ENCODE peak calls at places on chromosomes 7 and 10, in four cellular contexts. One of them, this sample, is unnamed.

GRCh38 chr7:19560111-19560883 is 148.5 kb downstream of the POLR1F start:
- DNase-seq in T-helper 1 cell: no peak
- DNase-seq in body of pancreas: no peak
- DNase-seq in mesendoderm: peak; percentile 12
- DNase-seq in this sample: no peak

GRCh38 chr7:2701832-2702593 is 14.0 kb downstream of the AMZ1 start:
- DNase-seq in T-helper 1 cell: no peak
- DNase-seq in mesendoderm: no peak
- DNase-seq in body of pancreas: peak; percentile 29
- DNase-seq in this sample: no peak

GRCh38 chr10:72692897-72693598 is 1.1 kb downstream of the MCU start:
- DNase-seq in body of pancreas: no peak
- DNase-seq in T-helper 1 cell: no peak
- DNase-seq in mesendoderm: peak; percentile 34
- DNase-seq in this sample: no peak

GRCh38 chr7:50783801-50784507 is 1.3 kb upstream of the GRB10 start:
- DNase-seq in T-helper 1 cell: no peak
- DNase-seq in mesendoderm: no peak
- DNase-seq in body of pancreas: no peak
- DNase-seq in this sample: no peak

GRCh38 chr7:1698951-1699350 is 28.9 kb downstream of the ELFN1 start:
- DNase-seq in body of pancreas: no peak
- DNase-seq in T-helper 1 cell: no peak
- DNase-seq in mesendoderm: no peak
- DNase-seq in this sample: no peak

GRCh38 chr7:105017263-105018051 is 3.5 kb downstream of the KMT2E start:
- DNase-seq in mesendoderm: no peak
- DNase-seq in T-helper 1 cell: peak; percentile 29
- DNase-seq in body of pancreas: no peak
- DNase-seq in this sample: no peak

GRCh38 chr10:78896169-78896931 is 172.4 kb upstream of the ZMIZ1 start:
- DNase-seq in mesendoderm: no peak
- DNase-seq in T-helper 1 cell: no peak
- DNase-seq in body of pancreas: no peak
- DNase-seq in this sample: no peak

GRCh38 chr10:117499248-117500105 is 43.1 kb upstream of the EMX2 start:
- DNase-seq in T-helper 1 cell: no peak
- DNase-seq in mesendoderm: no peak
- DNase-seq in body of pancreas: no peak
- DNase-seq in this sample: no peak

GRCh38 chr10:110852255-110852896 is 19.4 kb upstream of the PDCD4 start:
- DNase-seq in mesendoderm: peak; percentile 72
- DNase-seq in body of pancreas: peak; percentile 90
- DNase-seq in T-helper 1 cell: no peak
- DNase-seq in this sample: no peak

GRCh38 chr10:51092402-51092801 is 18.1 kb downstream of the PRKG1 start:
- DNase-seq in body of pancreas: peak; percentile 67
- DNase-seq in mesendoderm: no peak
- DNase-seq in T-helper 1 cell: no peak
- DNase-seq in this sample: no peak

GRCh38 chr7:4748267-4748666 is 27.2 kb upstream of the AP5Z1 start:
- DNase-seq in mesendoderm: no peak
- DNase-seq in T-helper 1 cell: no peak
- DNase-seq in body of pancreas: no peak
- DNase-seq in this sample: no peak

GRCh38 chr7:130938661-130939060 is 204.7 kb upstream of the KLF14 start:
- DNase-seq in mesendoderm: no peak
- DNase-seq in body of pancreas: no peak
- DNase-seq in T-helper 1 cell: peak; percentile 69
- DNase-seq in this sample: no peak

GRCh38 chr10:45091968-45092367 is 91.2 kb downstream of the ZNF22 start:
- DNase-seq in body of pancreas: no peak
- DNase-seq in mesendoderm: no peak
- DNase-seq in T-helper 1 cell: no peak
- DNase-seq in this sample: no peak

GRCh38 chr7:924541-925231 is 29.8 kb downstream of the ADAP1 start:
- DNase-seq in body of pancreas: peak; percentile 9
- DNase-seq in T-helper 1 cell: peak; percentile 38
- DNase-seq in mesendoderm: no peak
- DNase-seq in this sample: peak; percentile 80

This sample was measured in GM12891.